ENCODE peak calls at places on chromosomes 1 and 21, in seven cellular contexts. T, S, Y, O, Q, E and B are unnamed samples.

GRCh38 chr1:154427173-154428139 is 22.3 kb downstream of the IL6R start:
- DNase-seq in T (no peak), S (peak), Y (peak), O (peak), Q (peak), E (no peak), B (no peak)

GRCh38 chr1:235078927-235079381 is 49.7 kb downstream of the TOMM20 start:
- DNase-seq in T (no peak), S (no peak), Y (no peak), O (no peak), Q (no peak), E (no peak), B (no peak)

GRCh38 chr1:84675106-84675505 is 15.2 kb downstream of the SSX2IP start:
- DNase-seq in T (no peak), S (no peak), Y (no peak), O (no peak), Q (no peak), E (no peak), B (no peak)

GRCh38 chr1:217674330-217674729 is 43.2 kb downstream of the SPATA17 start:
- DNase-seq in T (peak), S (no peak), Y (no peak), O (no peak), Q (peak), E (peak), B (no peak)

GRCh38 chr1:16614361-16615252 is 1.2 kb upstream of the NBPF1 start:
- DNase-seq in T (peak), S (no peak), Y (peak), O (no peak), Q (peak), E (no peak), B (peak)

GRCh38 chr1:203268901-203269653 is 36.2 kb upstream of the BTG2 start:
- DNase-seq in T (peak), S (peak), Y (peak), O (no peak), Q (peak), E (peak), B (no peak)

GRCh38 chr1:212980123-212980800 is 29.9 kb downstream of the VASH2 start:
- DNase-seq in T (peak), S (peak), Y (no peak), O (peak), Q (peak), E (peak), B (no peak)

GRCh38 chr1:53896673-53897229 is 2.8 kb downstream of the DIO1 start:
- DNase-seq in T (no peak), S (peak), Y (peak), O (no peak), Q (no peak), E (no peak), B (no peak)

GRCh38 chr1:37472281-37472680 is 2.1 kb upstream of the ZC3H12A start:
- DNase-seq in T (no peak), S (no peak), Y (no peak), O (no peak), Q (no peak), E (no peak), B (no peak)

GRCh38 chr1:151837841-151838490 is 1.7 kb downstream of the C2CD4D start:
- DNase-seq in T (peak), S (no peak), Y (no peak), O (peak), Q (no peak), E (peak), B (no peak)

GRCh38 chr1:107767156-107767582 is 197.8 kb downstream of the VAV3 start:
- DNase-seq in T (no peak), S (peak), Y (no peak), O (no peak), Q (no peak), E (no peak), B (no peak)

GRCh38 chr21:34877485-34878128 is 171.5 kb downstream of the RUNX1 start:
- DNase-seq in T (no peak), S (no peak), Y (no peak), O (no peak), Q (no peak), E (no peak), B (peak)

GRCh38 chr1:228215663-228216116 is 7.8 kb downstream of the OBSCN start:
- DNase-seq in T (no peak), S (no peak), Y (no peak), O (no peak), Q (no peak), E (no peak), B (no peak)

GRCh38 chr1:11980676-11980972 is 380 bp downstream of the MFN2 start:
- DNase-seq in T (no peak), S (no peak), Y (no peak), O (no peak), Q (no peak), E (no peak), B (no peak)

GRCh38 chr1:202207292-202207691 is 13.7 kb downstream of the LGR6 start:
- DNase-seq in T (peak), S (peak), Y (no peak), O (no peak), Q (peak), E (no peak), B (no peak)

GRCh38 chr1:202208458-202208857 is 14.9 kb downstream of the LGR6 start:
- DNase-seq in T (no peak), S (no peak), Y (no peak), O (no peak), Q (no peak), E (no peak), B (no peak)

GRCh38 chr1:202210969-202211368 is 17.4 kb downstream of the LGR6 start:
- DNase-seq in T (no peak), S (no peak), Y (no peak), O (no peak), Q (no peak), E (no peak), B (no peak)

GRCh38 chr1:202212787-202213186 is 19.2 kb downstream of the LGR6 start:
- DNase-seq in T (no peak), S (no peak), Y (no peak), O (no peak), Q (no peak), E (no peak), B (no peak)

DNA sequence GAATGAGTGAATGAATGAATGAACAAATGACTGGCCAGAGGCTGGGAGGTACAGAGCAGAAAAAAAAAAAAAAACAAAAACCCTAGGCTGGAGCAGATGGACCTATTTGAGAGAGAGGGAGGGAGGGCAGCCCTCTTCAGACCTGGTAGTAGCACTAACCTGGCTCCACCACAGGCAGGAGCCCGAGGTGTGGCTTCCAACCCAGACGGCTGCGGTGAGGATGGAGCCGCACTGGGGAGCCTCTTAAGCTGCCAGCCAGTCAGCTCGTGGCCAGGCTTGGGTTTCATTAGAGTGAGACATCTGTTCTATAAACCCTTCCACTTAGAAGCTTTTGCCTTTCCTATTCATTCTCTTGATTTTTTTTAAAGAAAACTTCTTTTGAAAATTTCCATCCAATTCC is 16.8 kb downstream of the LGR6 start:
- DNase-seq in T (peak), S (peak), Y (no peak), O (no peak), Q (peak), E (peak), B (no peak)
- TF ChIP-seq CTCF in T (peak), S (peak), Y (no peak), O (no peak), Q (peak), E (peak), B (no peak)

GRCh38 chr1:26575350-26575747 is 45.8 kb downstream of the RPS6KA1 start:
- DNase-seq in T (no peak), S (no peak), Y (no peak), O (no peak), Q (no peak), E (no peak), B (no peak)

GRCh38 chr1:26581287-26581651 is 51.7 kb downstream of the RPS6KA1 start:
- DNase-seq in T (no peak), S (no peak), Y (no peak), O (no peak), Q (no peak), E (no peak), B (no peak)

GRCh38 chr1:26579662-26580061 is 50.1 kb downstream of the RPS6KA1 start:
- DNase-seq in T (no peak), S (no peak), Y (no peak), O (no peak), Q (no peak), E (no peak), B (no peak)

GRCh38 chr1:26580116-26580515 is 50.6 kb downstream of the RPS6KA1 start:
- DNase-seq in T (no peak), S (no peak), Y (no peak), O (no peak), Q (no peak), E (no peak), B (no peak)

DNA sequence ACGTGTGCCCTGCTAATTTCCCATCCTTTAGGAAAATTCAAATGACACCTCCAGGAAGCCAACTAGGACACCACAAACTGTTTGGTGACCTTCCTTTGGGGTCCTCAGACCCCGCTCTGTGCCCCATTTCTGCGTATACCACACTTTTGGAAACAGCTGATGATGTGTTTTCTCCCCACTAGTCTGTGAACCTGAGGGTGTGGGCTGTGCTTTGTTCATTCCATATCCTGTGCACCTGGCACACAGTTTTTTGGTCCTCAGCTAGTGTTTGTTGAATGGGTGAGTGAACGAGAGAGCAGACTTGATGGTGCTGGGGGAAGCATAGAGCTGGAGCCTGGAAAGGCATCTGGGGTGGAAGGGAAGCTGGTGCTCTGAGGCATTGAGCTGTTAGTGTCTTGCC is 48.6 kb downstream of the RPS6KA1 start:
- DNase-seq in T (no peak), S (no peak), Y (no peak), O (no peak), Q (no peak), E (no peak), B (no peak)
- H3K4me3 ChIP-seq in T (no peak), S (no peak), Y (no peak), O (no peak), Q (no peak), E (no peak), B (no peak)

GRCh38 chr1:114431026-114431425 is 80.0 kb downstream of the TRIM33 start:
- DNase-seq in T (no peak), S (no peak), Y (no peak), O (no peak), Q (no peak), E (peak), B (no peak)

GRCh38 chr1:114427612-114428011 is 83.4 kb downstream of the TRIM33 start:
- DNase-seq in T (no peak), S (no peak), Y (no peak), O (no peak), Q (no peak), E (no peak), B (no peak)

GRCh38 chr1:114423455-114423854 is 87.5 kb downstream of the TRIM33 start:
- DNase-seq in T (no peak), S (no peak), Y (no peak), O (no peak), Q (no peak), E (no peak), B (no peak)

DNA sequence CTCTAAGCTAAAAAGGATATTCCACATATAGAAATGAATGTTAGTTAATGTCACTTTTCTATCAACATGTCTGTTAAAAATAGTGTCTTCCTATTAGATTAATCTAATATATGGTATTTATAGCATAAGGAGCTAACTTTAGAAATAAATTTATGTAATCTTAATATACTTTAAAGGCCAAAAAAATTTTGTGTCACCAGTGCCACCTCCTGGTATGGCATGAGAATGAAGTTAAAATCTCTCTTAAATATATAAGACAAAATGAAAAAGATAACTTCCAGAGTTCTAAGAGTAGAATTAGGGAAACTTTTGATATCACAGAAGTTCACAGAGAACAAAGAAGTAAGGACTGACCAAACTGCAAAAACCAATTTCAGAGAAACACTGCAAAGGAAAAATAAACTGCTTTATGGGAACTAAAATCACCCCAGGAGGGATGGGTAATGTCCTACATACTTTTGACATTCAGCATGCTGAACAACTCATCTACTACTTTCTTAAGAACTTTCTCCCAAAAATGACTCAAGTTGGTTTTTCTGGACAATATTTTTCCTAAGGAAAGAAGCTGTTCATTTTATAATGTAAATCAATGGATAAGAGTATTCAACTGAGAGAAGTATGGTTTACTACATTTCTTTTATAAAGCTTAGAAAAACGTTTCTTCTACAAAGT is 82.8 kb downstream of the TRIM33 start:
- DNase-seq in T (no peak), S (peak), Y (no peak), O (no peak), Q (no peak), E (peak), B (no peak)
- TF ChIP-seq CTCF in T (peak), S (peak), Y (peak), O (peak), Q (peak), E (peak), B (peak)

DNA sequence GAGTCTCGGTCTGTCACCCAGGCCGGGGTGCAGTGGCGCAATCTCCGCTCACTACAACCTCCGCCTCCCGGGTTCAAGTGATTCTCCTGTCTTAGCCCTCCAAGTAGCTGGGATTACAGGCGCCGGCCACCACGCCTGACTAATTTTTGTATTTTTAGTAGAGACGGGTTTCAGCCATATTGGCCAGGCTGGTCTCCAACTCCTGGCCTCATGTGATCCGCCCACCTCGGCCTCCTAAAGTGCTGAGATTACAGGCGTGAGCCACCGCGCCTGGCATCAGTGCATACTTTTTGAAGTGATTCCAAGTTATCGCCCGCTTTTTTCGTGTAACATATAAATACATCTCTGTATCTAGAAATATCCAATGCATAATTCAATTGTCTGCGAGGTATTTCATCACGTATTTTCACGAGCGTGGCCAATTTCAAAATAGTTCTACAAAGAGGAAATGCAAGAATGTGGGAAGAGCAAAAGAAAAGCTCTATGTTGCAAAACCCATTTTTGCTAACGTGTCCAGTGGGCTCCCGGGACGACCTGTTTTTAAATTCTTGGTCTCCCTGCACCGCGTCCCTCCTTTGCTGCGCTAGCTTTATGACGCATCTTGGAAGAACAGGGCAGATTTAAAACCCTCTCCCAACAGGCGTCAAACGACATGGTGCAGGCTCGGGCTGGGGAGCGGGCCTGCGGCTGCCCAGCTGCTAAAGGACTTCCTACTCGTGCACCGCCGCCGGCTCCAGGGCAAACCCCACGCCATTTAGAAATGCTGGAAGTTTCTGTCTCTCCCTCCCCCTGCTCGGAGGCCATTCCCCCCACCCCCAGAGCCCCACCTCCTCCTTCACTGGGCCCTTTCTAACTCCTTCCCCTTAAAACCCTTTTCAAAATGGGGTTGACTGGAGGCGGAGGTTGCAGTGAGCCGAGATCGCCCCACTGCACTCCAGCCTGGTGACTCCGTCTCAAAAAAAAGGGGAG is 918 bp upstream of the IFNGR2 start:
- DNase-seq in T (peak), S (peak), Y (peak), O (peak), Q (peak), E (peak), B (peak)
- H3K4me3 ChIP-seq in T (peak), S (peak), Y (peak), O (peak), Q (no peak), E (peak), B (peak)

GRCh38 chr1:45211061-45211460 is 4.7 kb upstream of the ZSWIM5 start:
- DNase-seq in T (no peak), S (no peak), Y (no peak), O (no peak), Q (no peak), E (no peak), B (no peak)
- TF ChIP-seq CTCF in T (no peak), S (no peak), Y (no peak), O (no peak), Q (no peak), E (no peak), B (no peak)

GRCh38 chr1:150536836-150537731 is 12.1 kb upstream of the ADAMTSL4 start:
- DNase-seq in T (no peak), S (no peak), Y (no peak), O (no peak), Q (no peak), E (no peak), B (no peak)
- H3K4me3 ChIP-seq in T (no peak), S (no peak), Y (no peak), O (no peak), Q (no peak), E (no peak), B (no peak)

GRCh38 chr1:183918589-183918988 is 113.7 kb downstream of the RGL1 start:
- DNase-seq in T (no peak), S (no peak), Y (no peak), O (no peak), Q (no peak), E (no peak), B (no peak)

GRCh38 chr1:183925947-183926346 is 111.6 kb downstream of the COLGALT2 start:
- DNase-seq in T (no peak), S (no peak), Y (no peak), O (no peak), Q (no peak), E (no peak), B (no peak)

GRCh38 chr1:183926978-183927377 is 110.5 kb downstream of the COLGALT2 start:
- DNase-seq in T (no peak), S (peak), Y (no peak), O (no peak), Q (no peak), E (no peak), B (no peak)

GRCh38 chr1:183920651-183921050 is 115.7 kb downstream of the RGL1 start:
- DNase-seq in T (no peak), S (no peak), Y (no peak), O (no peak), Q (no peak), E (no peak), B (no peak)

DNA sequence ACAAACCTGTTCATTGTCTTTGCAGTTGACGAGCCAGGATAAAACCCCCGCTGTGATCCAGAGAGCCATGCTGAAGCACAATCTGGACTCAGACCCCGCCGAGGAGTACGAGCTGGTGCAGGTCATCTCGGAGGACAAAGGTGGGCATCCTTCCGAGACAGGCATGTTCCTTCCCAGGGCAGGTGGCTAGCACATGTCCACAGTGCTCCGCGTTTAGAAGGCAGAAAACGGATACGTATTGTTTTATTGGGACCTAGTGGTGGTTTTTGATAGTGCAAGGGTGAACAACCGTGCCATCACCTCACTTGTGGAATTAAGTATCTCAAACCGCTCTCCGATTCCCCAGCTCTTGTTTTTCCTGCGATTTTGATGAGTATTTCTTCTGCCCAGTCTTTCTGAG is 115.3 kb downstream of the COLGALT2 start:
- DNase-seq in T (no peak), S (no peak), Y (no peak), O (no peak), Q (no peak), E (no peak), B (no peak)
- TF ChIP-seq CTCF in T (peak), S (no peak), Y (no peak), O (no peak), Q (peak), E (no peak), B (no peak)

GRCh38 chr1:244231572-244232315 is 180.7 kb downstream of the ZBTB18 start:
- DNase-seq in T (peak), S (peak), Y (no peak), O (peak), Q (peak), E (no peak), B (no peak)
- H3K4me3 ChIP-seq in T (no peak), S (peak), Y (no peak), O (no peak), Q (no peak), E (no peak), B (no peak)

GRCh38 chr1:220825819-220826551 is 39.3 kb downstream of the MTARC1 start:
- DNase-seq in T (no peak), S (peak), Y (no peak), O (no peak), Q (no peak), E (peak), B (no peak)
- TF ChIP-seq CTCF in T (no peak), S (no peak), Y (no peak), O (no peak), Q (no peak), E (no peak), B (no peak)

GRCh38 chr1:64933296-64934070 is 32.9 kb downstream of the JAK1 start:
- DNase-seq in T (no peak), S (peak), Y (peak), O (no peak), Q (no peak), E (no peak), B (peak)
- H3K4me3 ChIP-seq in T (no peak), S (no peak), Y (no peak), O (no peak), Q (no peak), E (no peak), B (no peak)